ENCODE peak calls at places on chromosome 5, in eight cellular contexts. K is activated T-helper 1 cell treated with anti-CD3 and anti-CD28 coated beads, Interleukin-2, amount 50 U/mL, for 16 hours; H is amniotic stem cell; J is brain microvascular endothelial cell; G is Right ventricle myocardium superior; N is iPS DF 6.9; R is MM.1S; Z is stimulated activated naive B cell treated with anti-CD40 and anti-IgM and Interleukin-4, amounts not matched to agents 10 μg/mL and 1 μg/mL and 100 μg/mL, for 72 hours. F is an unnamed sample.

GRCh38 chr5:145996135-145996534 is 59.8 kb downstream of the SH3RF2 start:
- DNase-seq in R (no peak), J (no peak), Z (no peak), G (no peak), K (no peak), H (no peak), N (no peak), F (no peak)

GRCh38 chr5:156147251-156147947 is 179.6 kb upstream of the SGCD start:
- DNase-seq in G (no peak), H (no peak), Z (no peak), K (no peak), N (no peak), R (no peak), J (no peak), F (no peak)

GRCh38 chr5:51398875-51399635 is 15.8 kb downstream of the ISL1 start:
- DNase-seq in K (no peak), H (no peak), J (no peak), G (no peak), Z (no peak), R (no peak), N (no peak), F (no peak)

GRCh38 chr5:151638619-151639018 is 47.5 kb upstream of the FAT2 start:
- DNase-seq in K (no peak), N (no peak), G (no peak), Z (no peak), R (no peak), J (no peak), H (no peak), F (no peak)

GRCh38 chr5:96432245-96433065 is 593 bp downstream of the PCSK1 start:
- DNase-seq in N (no peak), K (no peak), R (no peak), Z (no peak), H (no peak), J (no peak), G (no peak), F (peak; percentile 70)

GRCh38 chr5:29218829-29219228 is 1974.7 kb upstream of the CDH6 start:
- DNase-seq in G (no peak), N (no peak), H (no peak), K (no peak), R (no peak), J (no peak), Z (no peak), F (no peak)

GRCh38 chr5:1054018-1054798 is 45.6 kb downstream of the NKD2 start:
- DNase-seq in N (no peak), H (no peak), G (peak; percentile 48), J (no peak), K (no peak), Z (no peak), R (no peak), F (no peak)

GRCh38 chr5:56278267-56278826 is 45.2 kb upstream of the ANKRD55 start:
- DNase-seq in J (peak; percentile 76), Z (no peak), G (no peak), K (no peak), R (no peak), N (no peak), H (no peak), F (no peak)

GRCh38 chr5:138979684-138980275 is 104.6 kb upstream of the LRRTM2 start:
- DNase-seq in G (no peak), N (no peak), H (no peak), K (no peak), Z (no peak), R (no peak), J (no peak), F (no peak)

GRCh38 chr5:156640751-156641241 is 209.3 kb upstream of the PPP1R2B start:
- DNase-seq in J (no peak), H (no peak), K (no peak), Z (no peak), R (no peak), N (no peak), G (no peak), F (no peak)

GRCh38 chr5:171593401-171593800 is 174.0 kb downstream of the FGF18 start:
- DNase-seq in R (no peak), G (no peak), N (no peak), H (no peak), K (no peak), Z (no peak), J (no peak), F (no peak)

GRCh38 chr5:9851458-9851857 is 221.3 kb upstream of the TAS2R1 start:
- DNase-seq in R (no peak), Z (no peak), G (no peak), K (no peak), H (peak; percentile 61), J (peak; percentile 94), N (no peak), F (no peak)

GRCh38 chr5:16791036-16791705 is 144.9 kb downstream of the MYO10 start:
- DNase-seq in J (peak; percentile 53), R (peak; percentile 44), Z (no peak), H (no peak), N (no peak), K (no peak), G (no peak), F (peak; percentile 11)

GRCh38 chr5:134224905-134225779 is 731 bp downstream of the PPP2CA start:
- DNase-seq in N (no peak), Z (peak; percentile 37), H (peak; percentile 47), K (peak; percentile 48), J (no peak), G (peak; percentile 72), R (peak; percentile 47), F (peak; percentile 37)

GRCh38 chr5:172434246-172434645 is 20.1 kb downstream of the SH3PXD2B start:
- DNase-seq in H (no peak), R (no peak), J (no peak), Z (no peak), N (no peak), G (no peak), K (no peak), F (no peak)

GRCh38 chr5:168679515-168679920 is 100.3 kb upstream of the PANK3 start:
- DNase-seq in G (peak; percentile 53), H (peak; percentile 25), Z (peak; percentile 13), R (peak; percentile 61), K (peak; percentile 22), N (peak; percentile 89), J (peak; percentile 66), F (peak; percentile 33)

GRCh38 chr5:6505415-6505763 is 56.7 kb downstream of the UBE2QL1 start:
- DNase-seq in Z (no peak), H (no peak), N (no peak), K (no peak), J (no peak), G (no peak), R (no peak), F (no peak)

F was measured in NCI-H1092.